ENCODE peak calls at places on chromosome 1, in eight cellular contexts. H is fibroblast of gingiva; Z is body of pancreas; C is NCI-H1092 treated with DMSO at 0.1 percent for 48 hours; Y is activated CD4-positive, alpha-beta T cell treated with anti-CD3 and anti-CD28 coated beads for 48 hours; F is fibroblast of lung; E is caudate nucleus; V is C1 segment of cervical spinal cord. N is an unnamed sample.
A peak's percentile ranks its signal among the peaks of the same experiment; 100 is the strongest.

GRCh38 chr1:41486892-41487728 is 2.6 kb upstream of the EDN2 start:
- DNase-seq in H (no peak), Z (no peak), C (no peak), Y (no peak), F (peak; percentile 52), E (no peak), V (no peak), N (no peak)

GRCh38 chr1:97920275-97920831 is 481 bp downstream of the DPYD start:
- DNase-seq in H (no peak), Z (no peak), C (no peak), Y (no peak), F (peak; percentile 44), E (peak; percentile 43), V (no peak), N (no peak)

GRCh38 chr1:9035226-9035625 is 9.0 kb upstream of the SLC2A7 start:
- DNase-seq in H (no peak), Z (no peak), C (no peak), Y (no peak), F (no peak), E (no peak), V (no peak), N (no peak)

GRCh38 chr1:18998016-18998724 is 41.7 kb upstream of the IFFO2 start:
- DNase-seq in H (no peak), Z (no peak), C (no peak), Y (no peak), F (no peak), E (no peak), V (no peak), N (no peak)

GRCh38 chr1:110960777-110961420 is 2.8 kb downstream of the LRIF1 start:
- DNase-seq in H (no peak), Z (no peak), C (no peak), Y (no peak), F (no peak), E (no peak), V (no peak), N (no peak)

GRCh38 chr1:181044449-181044966 is 10.7 kb downstream of the MR1 start:
- DNase-seq in H (no peak), Z (no peak), C (no peak), Y (peak; percentile 67), F (no peak), E (no peak), V (no peak), N (no peak)

GRCh38 chr1:204275695-204276596 is 62.2 kb upstream of the GOLT1A start:
- DNase-seq in H (peak; percentile 4), Z (no peak), C (no peak), Y (no peak), F (peak; percentile 62), E (no peak), V (no peak), N (peak; percentile 38)

GRCh38 chr1:101193733-101194169 is 43.1 kb upstream of the S1PR1 start:
- DNase-seq in H (no peak), Z (no peak), C (no peak), Y (no peak), F (no peak), E (no peak), V (no peak), N (no peak)

GRCh38 chr1:245258271-245258920 is 103.6 kb downstream of the KIF26B start:
- DNase-seq in H (no peak), Z (peak; percentile 47), C (peak; percentile 48), Y (no peak), F (no peak), E (no peak), V (no peak), N (no peak)